ENCODE peak calls at places on chromosomes 16 and 17, in five cellular contexts. H, V, F, E and L are unnamed samples.

GRCh38 chr16:58638148-58639036 is 8.8 kb upstream of the CNOT1 start:
- DNase-seq in H (peak), V (peak), F (peak), E (no peak), L (no peak)

GRCh38 chr16:3282103-3282746 is 1.1 kb upstream of the ZNF263 start:
- DNase-seq in H (no peak), V (no peak), F (peak), E (no peak), L (no peak)

GRCh38 chr17:31489295-31490018 is 98.0 kb downstream of the RAB11FIP4 start:
- DNase-seq in H (no peak), V (no peak), F (no peak), E (no peak), L (no peak)

GRCh38 chr17:20234266-20234665 is 225.1 kb downstream of the SPECC1 start:
- DNase-seq in H (no peak), V (no peak), F (no peak), E (no peak), L (no peak)

GRCh38 chr17:12040478-12040877 is 19.8 kb downstream of the MAP2K4 start:
- DNase-seq in H (no peak), V (no peak), F (no peak), E (no peak), L (no peak)

GRCh38 chr16:4895366-4895765 is 41.6 kb downstream of the PPL start:
- DNase-seq in H (no peak), V (no peak), F (no peak), E (no peak), L (no peak)

GRCh38 chr17:15448580-15448956 is 18.9 kb downstream of the CDRT4 start:
- DNase-seq in H (no peak), V (no peak), F (no peak), E (no peak), L (no peak)

GRCh38 chr17:56347646-56348045 is 194.4 kb downstream of the ANKFN1 start:
- DNase-seq in H (no peak), V (no peak), F (peak), E (no peak), L (no peak)

GRCh38 chr16:85462405-85463227 is 150.5 kb upstream of the GSE1 start:
- DNase-seq in H (no peak), V (no peak), F (peak), E (no peak), L (no peak)

GRCh38 chr16:65281636-65282035 is 159.8 kb upstream of the CDH11 start:
- DNase-seq in H (no peak), V (no peak), F (no peak), E (no peak), L (no peak)

GRCh38 chr16:84749815-84750214 is 50.0 kb downstream of the USP10 start:
- DNase-seq in H (no peak), V (no peak), F (no peak), E (no peak), L (no peak)

GRCh38 chr16:50428742-50429141 is 60.0 kb upstream of the BRD7 start:
- DNase-seq in H (no peak), V (no peak), F (no peak), E (no peak), L (no peak)